ENCODE peak calls at places on chromosomes 12 and 14, in six cellular contexts. O is memory B cell; K is DMS153; M is ELR; V is activated naive CD8-positive, alpha-beta T cell treated with anti-CD3 and anti-CD28 coated beads, Interleukin-2, amount 50 U/mL, for 24 hours; X is GOT3. R is an unnamed sample.

GRCh38 chr12:70609739-70610491 is 27.3 kb downstream of the PTPRB start:
- DNase-seq in O (no peak), X (no peak), K (peak; percentile 3), V (no peak), M (peak; percentile 68), R (no peak)

GRCh38 chr12:15562263-15562662 is 226.9 kb downstream of the EPS8 start:
- DNase-seq in O (no peak), K (no peak), X (no peak), V (no peak), M (no peak), R (no peak)

GRCh38 chr12:113285679-113286645 is 48.9 kb downstream of the SLC8B1 start:
- DNase-seq in K (no peak), O (no peak), X (no peak), V (no peak), M (no peak), R (no peak)

GRCh38 chr12:68733661-68734071 is 12.3 kb upstream of the SLC35E3 start:
- DNase-seq in K (no peak), M (peak; percentile 91), X (no peak), O (no peak), V (no peak), R (no peak)

GRCh38 chr12:560666-561065 is 100.9 kb downstream of the B4GALNT3 start:
- DNase-seq in M (no peak), X (no peak), O (no peak), K (peak; percentile 31), V (no peak), R (no peak)

GRCh38 chr12:132181570-132182200 is 37.4 kb downstream of the NOC4L start:
- DNase-seq in K (no peak), X (no peak), O (no peak), V (no peak), M (no peak), R (no peak)

GRCh38 chr14:69244946-69245345 is 15.0 kb upstream of the GALNT16 start:
- DNase-seq in O (no peak), K (no peak), X (no peak), M (no peak), V (no peak), R (no peak)

GRCh38 chr12:53828598-53828997 is 76.8 kb upstream of the CISTR start:
- DNase-seq in K (no peak), X (no peak), V (no peak), M (no peak), O (no peak), R (no peak)

GRCh38 chr12:25962932-25963525 is 4.5 kb downstream of the RASSF8 start:
- DNase-seq in M (no peak), O (no peak), X (no peak), K (no peak), V (no peak), R (no peak)

GRCh38 chr14:76456200-76456599 is 80.3 kb downstream of the ESRRB start:
- DNase-seq in O (no peak), M (peak; percentile 50), K (peak; percentile 61), X (no peak), V (peak; percentile 57), R (no peak)

GRCh38 chr12:15963271-15963670 is 52.1 kb downstream of the DERA start:
- DNase-seq in O (no peak), X (no peak), K (no peak), M (peak; percentile 82), V (no peak), R (no peak)

GRCh38 chr12:109093022-109093918 is at the start of gene ALKBH2:
- DNase-seq in X (peak; percentile 57), M (peak; percentile 92), K (peak; percentile 86), V (peak; percentile 95), O (peak; percentile 92), R (peak; percentile 73)

GRCh38 chr12:107670999-107671643 is 14.5 kb upstream of the PWP1 start:
- DNase-seq in X (no peak), O (no peak), M (peak; percentile 36), K (no peak), V (peak; percentile 51), R (no peak)

GRCh38 chr12:18302809-18303430 is 41.6 kb downstream of the PIK3C2G start:
- DNase-seq in V (no peak), K (no peak), M (no peak), O (no peak), X (no peak), R (no peak)

GRCh38 chr12:48917857-48918537 is 7.3 kb downstream of the FKBP11 start:
- DNase-seq in V (no peak), O (no peak), X (no peak), K (no peak), M (no peak), R (no peak)

GRCh38 chr12:54701940-54702592 is 53.9 kb upstream of the DCD start:
- DNase-seq in M (peak; percentile 57), V (no peak), K (peak; percentile 37), O (no peak), X (no peak), R (peak; percentile 45)

GRCh38 chr14:86540636-86541247 is 1010.8 kb downstream of the FLRT2 start:
- DNase-seq in V (no peak), O (no peak), M (no peak), X (no peak), K (no peak), R (no peak)

GRCh38 chr12:92462049-92462448 is 240.7 kb upstream of the PLEKHG7 start:
- DNase-seq in O (no peak), M (no peak), K (no peak), X (no peak), V (no peak), R (no peak)

GRCh38 chr14:33925209-33925608 is 25.7 kb downstream of the EGLN3 start:
- DNase-seq in K (no peak), M (no peak), O (no peak), X (no peak), V (no peak), R (no peak)

GRCh38 chr14:24430143-24430681 is 458 bp downstream of the KHNYN start:
- DNase-seq in X (peak; percentile 49), O (no peak), K (peak; percentile 11), M (peak; percentile 76), V (peak; percentile 68), R (no peak)

GRCh38 chr14:97218713-97219355 is 421.7 kb downstream of the VRK1 start:
- DNase-seq in M (no peak), O (no peak), V (peak; percentile 45), K (no peak), X (no peak), R (no peak)

GRCh38 chr14:96598332-96598928 is 96.2 kb downstream of the PAPOLA start:
- DNase-seq in M (no peak), K (no peak), V (no peak), X (no peak), O (no peak), R (no peak)

GRCh38 chr14:21066882-21067502 is 3.1 kb upstream of the ARHGEF40 start:
- DNase-seq in K (peak; percentile 7), O (no peak), V (no peak), X (no peak), M (peak; percentile 31), R (no peak)

GRCh38 chr12:3103806-3104205 is 26.6 kb downstream of the TSPAN9 start:
- DNase-seq in O (no peak), X (no peak), M (no peak), K (no peak), V (no peak), R (no peak)

GRCh38 chr12:31008241-31008711 is 65.4 kb upstream of the DDX11 start:
- DNase-seq in K (no peak), M (peak; percentile 12), O (no peak), X (no peak), V (no peak), R (no peak)